ENCODE peak calls at places on chromosome 17, in nine cellular contexts. U, Z, E, V, R, P, C, J and B are unnamed samples.

GRCh38 chr17:17200311-17200710 is 5.8 kb downstream of the PLD6 start:
- DNase-seq in U (no peak), Z (no peak), E (no peak), V (no peak), R (no peak), P (no peak), C (no peak), J (no peak), B (no peak)

GRCh38 chr17:12665263-12666210 is at the start of gene MYOCD:
- DNase-seq in U (peak), Z (no peak), E (no peak), V (no peak), R (no peak), P (no peak), C (no peak), J (no peak), B (peak)

GRCh38 chr17:63698381-63698885 is 1.5 kb downstream of the LIMD2 start:
- DNase-seq in U (no peak), Z (no peak), E (no peak), V (peak), R (no peak), P (peak), C (no peak), J (no peak), B (no peak)

GRCh38 chr17:36849871-36850348 is 87.4 kb upstream of the LHX1 start:
- DNase-seq in U (no peak), Z (no peak), E (no peak), V (no peak), R (no peak), P (peak), C (peak), J (peak), B (no peak)

GRCh38 chr17:15485045-15485444 is 17.6 kb upstream of the CDRT4 start:
- DNase-seq in U (peak), Z (no peak), E (no peak), V (no peak), R (no peak), P (no peak), C (no peak), J (no peak), B (no peak)

GRCh38 chr17:28940142-28940541 is 11.2 kb downstream of the PHF12 start:
- DNase-seq in U (no peak), Z (no peak), E (no peak), V (no peak), R (no peak), P (no peak), C (no peak), J (no peak), B (no peak)

GRCh38 chr17:56260421-56260820 is 107.1 kb downstream of the ANKFN1 start:
- DNase-seq in U (no peak), Z (no peak), E (no peak), V (no peak), R (no peak), P (no peak), C (no peak), J (no peak), B (no peak)

GRCh38 chr17:1764274-1764673 is 2.4 kb downstream of the SERPINF1 start:
- DNase-seq in U (no peak), Z (peak), E (peak), V (peak), R (no peak), P (peak), C (no peak), J (no peak), B (peak)

GRCh38 chr17:17694229-17695081 is 13.2 kb downstream of the RAI1 start:
- DNase-seq in U (peak), Z (peak), E (peak), V (peak), R (peak), P (peak), C (no peak), J (no peak), B (peak)

GRCh38 chr17:41555105-41555887 is 16.6 kb downstream of the KRT9 start:
- DNase-seq in U (no peak), Z (no peak), E (no peak), V (no peak), R (no peak), P (peak), C (no peak), J (no peak), B (peak)

GRCh38 chr17:65070620-65071019 is 14.1 kb upstream of the GNA13 start:
- DNase-seq in U (no peak), Z (no peak), E (no peak), V (no peak), R (no peak), P (no peak), C (no peak), J (no peak), B (no peak)

DNA sequence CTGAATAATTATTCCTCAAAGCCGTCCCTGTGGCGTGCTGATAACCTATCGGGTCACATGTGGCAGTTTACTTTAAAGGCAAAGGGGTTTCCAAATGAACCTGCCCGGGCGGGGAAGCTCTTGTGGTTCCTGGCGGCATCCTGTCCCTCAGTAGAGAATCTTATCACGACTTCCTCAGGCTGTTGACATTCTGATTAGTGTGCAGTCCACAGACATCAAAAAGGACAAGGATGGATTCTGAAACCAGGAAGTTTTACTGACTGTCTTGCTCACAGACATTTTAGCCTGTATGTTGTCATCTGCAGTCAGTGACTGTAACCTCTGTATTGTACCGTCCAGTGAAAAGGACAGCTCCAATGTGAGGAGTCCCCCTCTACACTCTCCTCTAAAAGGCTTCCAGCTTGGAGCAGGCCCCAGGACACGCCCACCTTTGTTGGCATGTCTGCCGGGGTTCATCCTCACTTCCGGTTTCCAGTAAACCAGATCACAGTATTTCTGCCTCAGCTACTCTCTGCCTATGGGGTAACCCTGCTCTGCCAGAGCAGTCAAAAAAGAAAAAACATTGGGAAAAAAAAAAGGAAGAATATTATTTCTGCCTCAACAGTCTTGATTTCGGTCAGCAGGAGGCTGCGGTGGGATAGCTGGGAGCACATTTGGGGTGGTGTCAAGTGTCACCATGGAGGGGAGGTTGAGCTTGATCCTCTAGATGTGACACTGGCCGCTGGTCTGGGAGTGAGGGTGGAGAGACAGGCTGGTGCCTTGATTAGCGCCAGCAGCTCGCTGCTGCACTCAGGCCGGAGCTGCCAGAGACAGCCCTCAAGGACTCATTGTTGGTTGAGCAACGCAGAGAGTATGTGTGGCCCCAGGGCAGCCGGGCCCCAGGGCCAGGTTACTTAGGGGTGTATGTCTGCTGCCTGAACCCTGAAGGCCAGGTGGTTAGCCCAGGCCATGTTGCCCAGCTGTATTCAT is 89.0 kb upstream of the DNAH17 start:
- DNase-seq in U (no peak), Z (no peak), E (no peak), V (peak), R (peak), P (peak), C (no peak), J (no peak), B (no peak)
- TF ChIP-seq POLR2AphosphoS5 in U (no peak), Z (no peak), E (no peak), V (peak), R (no peak), P (peak), C (no peak), J (no peak), B (no peak)

DNA sequence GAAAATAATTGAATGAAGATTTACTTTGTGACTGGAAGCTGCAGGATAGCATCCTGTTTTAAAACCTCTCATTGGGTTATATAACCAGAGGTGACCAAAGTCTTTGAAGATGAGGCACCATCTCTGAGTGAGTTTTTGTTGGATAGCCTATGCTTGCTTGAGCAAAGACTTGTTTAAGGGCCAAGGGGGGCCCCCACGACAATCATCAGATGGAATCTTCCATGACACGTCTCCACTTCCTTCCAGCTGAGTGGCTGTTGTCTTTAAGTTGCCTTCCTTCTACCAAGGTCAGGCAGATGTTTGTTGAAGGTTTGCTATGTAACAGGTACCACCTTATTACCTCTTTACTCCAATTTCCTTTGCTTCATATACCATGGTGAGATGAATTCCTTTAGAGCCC is 188.8 kb downstream of the PRKCA start:
- DNase-seq in U (no peak), Z (no peak), E (no peak), V (no peak), R (no peak), P (no peak), C (no peak), J (no peak), B (no peak)
- TF ChIP-seq POLR2AphosphoS5 in U (no peak), Z (no peak), E (no peak), V (no peak), R (no peak), P (no peak), C (no peak), J (no peak), B (no peak)

GRCh38 chr17:61966201-61966600 is 38.4 kb upstream of the INTS2 start:
- DNase-seq in U (no peak), Z (no peak), E (no peak), V (no peak), R (no peak), P (peak), C (no peak), J (no peak), B (no peak)

GRCh38 chr17:61967729-61968128 is 39.9 kb upstream of the INTS2 start:
- DNase-seq in U (no peak), Z (no peak), E (no peak), V (no peak), R (no peak), P (no peak), C (no peak), J (no peak), B (no peak)

GRCh38 chr17:61972311-61972710 is 44.5 kb upstream of the INTS2 start:
- DNase-seq in U (no peak), Z (no peak), E (no peak), V (no peak), R (no peak), P (no peak), C (no peak), J (no peak), B (no peak)

GRCh38 chr17:61968757-61969156 is 41.0 kb upstream of the INTS2 start:
- DNase-seq in U (no peak), Z (no peak), E (no peak), V (no peak), R (no peak), P (no peak), C (no peak), J (no peak), B (no peak)

DNA sequence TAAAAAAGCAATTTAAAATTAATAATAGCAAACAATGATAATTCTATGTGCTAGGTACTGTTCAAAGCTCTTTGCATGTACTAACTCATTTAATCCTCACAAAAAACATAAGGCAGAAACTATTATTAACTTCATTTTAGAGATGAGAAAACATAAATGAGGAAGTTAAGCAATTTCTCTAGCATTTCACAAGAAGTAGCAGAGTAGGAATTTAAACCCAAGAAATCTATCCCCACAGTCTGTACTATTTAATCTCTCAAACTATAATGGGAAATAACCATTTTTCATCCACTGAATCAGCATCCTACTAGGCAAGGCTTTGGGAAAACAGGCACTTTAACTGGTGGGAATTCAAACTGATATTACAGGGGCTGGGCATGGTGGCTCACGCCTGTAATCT is 42.2 kb upstream of the INTS2 start:
- DNase-seq in U (no peak), Z (no peak), E (no peak), V (no peak), R (no peak), P (no peak), C (no peak), J (no peak), B (no peak)
- TF ChIP-seq POLR2AphosphoS5 in U (no peak), Z (no peak), E (no peak), V (no peak), R (no peak), P (no peak), C (no peak), J (no peak), B (no peak)

GRCh38 chr17:7476951-7477350 is 2.5 kb downstream of the ZBTB4 start:
- DNase-seq in U (no peak), Z (no peak), E (no peak), V (no peak), R (no peak), P (no peak), C (no peak), J (no peak), B (no peak)

GRCh38 chr17:7479139-7479388 is 367 bp downstream of the ZBTB4 start:
- DNase-seq in U (no peak), Z (no peak), E (no peak), V (no peak), R (no peak), P (no peak), C (no peak), J (no peak), B (no peak)

GRCh38 chr17:7477392-7478275 is 1.8 kb downstream of the ZBTB4 start:
- DNase-seq in U (peak), Z (no peak), E (no peak), V (peak), R (peak), P (peak), C (no peak), J (no peak), B (peak)

GRCh38 chr17:7478276-7479138 is 924 bp downstream of the ZBTB4 start:
- DNase-seq in U (peak), Z (peak), E (no peak), V (peak), R (no peak), P (peak), C (no peak), J (no peak), B (peak)

DNA sequence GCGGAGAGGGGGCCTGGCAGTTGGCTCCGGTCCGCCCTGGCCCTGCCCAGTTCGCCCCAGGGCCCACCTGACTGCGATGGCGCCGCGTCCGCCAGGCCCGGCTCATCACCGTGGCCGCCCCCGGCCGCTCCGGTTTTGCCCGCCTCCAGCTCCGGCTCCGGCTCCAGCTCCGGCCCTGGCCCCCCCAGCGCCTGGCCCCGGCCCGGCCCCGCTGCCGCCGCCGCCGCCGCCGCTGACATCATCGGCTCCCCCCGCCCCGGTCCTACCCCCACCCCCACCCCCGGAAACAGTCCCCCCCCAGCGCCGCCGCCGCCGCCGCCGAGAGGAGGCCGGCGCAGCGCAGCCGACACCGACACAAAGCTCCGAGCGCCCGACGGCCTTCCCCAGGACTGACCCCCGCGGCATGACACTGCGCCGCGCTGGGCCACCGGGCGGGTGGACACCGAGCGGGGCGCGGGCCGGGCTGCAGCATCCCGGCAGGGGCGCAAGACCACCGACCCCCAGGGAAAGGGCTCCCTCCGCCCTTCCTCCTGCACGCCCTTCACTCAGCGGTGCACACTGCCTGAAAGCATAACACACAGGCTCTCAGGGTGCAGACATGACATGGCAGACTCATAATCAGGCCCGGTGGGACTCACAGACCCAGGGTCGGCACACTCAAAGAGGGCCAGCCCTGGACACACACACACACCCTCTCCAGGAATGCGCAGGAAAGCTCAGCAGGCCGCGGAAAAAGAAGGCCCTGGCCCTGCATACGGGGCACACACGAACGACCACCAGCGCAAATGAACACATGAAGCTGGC is at the start of gene ZBTB4:
- DNase-seq in U (peak), Z (peak), E (no peak), V (peak), R (peak), P (peak), C (no peak), J (no peak), B (peak)
- TF ChIP-seq POLR2AphosphoS5 in U (peak), Z (no peak), E (no peak), V (peak), R (no peak), P (no peak), C (no peak), J (no peak), B (peak)

GRCh38 chr17:74446551-74447500 is 14.9 kb downstream of the GPRC5C start:
- DNase-seq in U (no peak), Z (peak), E (no peak), V (peak), R (no peak), P (no peak), C (no peak), J (no peak), B (no peak)
- TF ChIP-seq POLR2AphosphoS5 in U (no peak), Z (peak), E (no peak), V (peak), R (no peak), P (no peak), C (no peak), J (no peak), B (no peak)

GRCh38 chr17:3575506-3575905 is 17.9 kb upstream of the TRPV3 start:
- DNase-seq in U (no peak), Z (no peak), E (no peak), V (no peak), R (no peak), P (no peak), C (no peak), J (peak), B (no peak)
- TF ChIP-seq POLR2AphosphoS5 in U (no peak), Z (no peak), E (no peak), V (no peak), R (no peak), P (no peak), C (no peak), J (no peak), B (no peak)

DNA sequence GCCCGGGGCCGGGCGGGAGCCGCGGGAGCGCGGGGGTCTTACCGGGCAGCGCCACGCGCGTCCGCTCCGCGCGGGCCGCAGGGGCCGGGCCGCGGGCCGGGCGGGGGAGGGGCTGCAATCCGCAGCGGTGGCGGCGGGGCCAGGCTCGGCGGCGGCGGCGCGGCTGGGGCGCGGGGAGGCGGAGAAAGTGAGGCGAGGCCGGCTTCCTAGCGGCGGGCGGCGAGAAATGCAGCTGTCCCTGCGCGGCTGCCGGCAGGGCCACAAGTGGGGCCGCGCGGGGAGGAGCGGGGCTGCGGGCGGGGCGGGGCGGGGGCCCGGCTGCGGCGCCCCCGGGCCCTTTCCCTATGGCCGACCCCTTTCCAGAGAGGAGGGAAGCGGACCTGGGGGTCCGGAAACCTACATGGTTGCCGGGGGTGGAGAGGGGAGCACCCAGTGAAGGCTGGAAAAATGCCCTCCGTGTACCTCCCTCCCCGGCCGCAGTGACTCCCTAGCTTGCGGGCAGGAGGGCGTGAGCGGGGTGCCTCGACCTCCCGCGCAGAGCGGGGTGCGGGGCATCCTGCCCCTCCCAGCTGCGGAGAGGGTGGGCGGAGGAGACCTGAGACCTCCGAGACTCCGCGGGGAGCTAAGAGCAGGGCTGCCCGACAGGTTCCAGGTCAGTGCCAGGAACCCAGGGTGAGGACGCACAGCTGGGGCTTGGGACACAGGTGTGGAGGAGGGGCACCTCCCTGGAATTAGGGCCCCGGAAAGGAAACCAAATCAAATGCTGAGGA is at the start of gene CUEDC1:
- DNase-seq in U (peak), Z (peak), E (peak), V (peak), R (no peak), P (peak), C (no peak), J (no peak), B (peak)
- TF ChIP-seq POLR2AphosphoS5 in U (no peak), Z (no peak), E (no peak), V (peak), R (no peak), P (no peak), C (peak), J (peak), B (no peak)